ENCODE peak calls at places on chromosome 21, in nine cellular contexts. One of them, this sample, is unnamed.

GRCh38 chr21:14686466-14687276 is 140.6 kb upstream of the SAMSN1 start:
- DNase-seq in endothelial cell: no peak
- DNase-seq in heart right ventricle: no peak
- DNase-seq in GM20000: peak; percentile 20
- DNase-seq in stomach: no peak
- DNase-seq in activated naive CD8-positive, alpha-beta T cell treated with anti-CD3 and anti-CD28 coated beads, Interleukin-2, amount 50 U/mL, for 24 hours: no peak
- DNase-seq in lower lobe of right lung: no peak
- DNase-seq in sigmoid colon: no peak
- DNase-seq in brain microvascular endothelial cell: no peak
- DNase-seq in this sample: no peak

GRCh38 chr21:45146801-45147200 is 72.4 kb downstream of the ADARB1 start:
- DNase-seq in endothelial cell: no peak
- DNase-seq in heart right ventricle: no peak
- DNase-seq in GM20000: no peak
- DNase-seq in stomach: no peak
- DNase-seq in activated naive CD8-positive, alpha-beta T cell treated with anti-CD3 and anti-CD28 coated beads, Interleukin-2, amount 50 U/mL, for 24 hours: no peak
- DNase-seq in lower lobe of right lung: no peak
- DNase-seq in sigmoid colon: peak; percentile 53
- DNase-seq in brain microvascular endothelial cell: no peak
- DNase-seq in this sample: no peak

GRCh38 chr21:46078322-46078981 is 19.5 kb upstream of the COL6A2 start:
- DNase-seq in endothelial cell: no peak
- DNase-seq in heart right ventricle: peak; percentile 30
- DNase-seq in GM20000: no peak
- DNase-seq in stomach: peak; percentile 22
- DNase-seq in activated naive CD8-positive, alpha-beta T cell treated with anti-CD3 and anti-CD28 coated beads, Interleukin-2, amount 50 U/mL, for 24 hours: no peak
- DNase-seq in lower lobe of right lung: peak; percentile 39
- DNase-seq in sigmoid colon: peak; percentile 58
- DNase-seq in brain microvascular endothelial cell: no peak
- DNase-seq in this sample: no peak

GRCh38 chr21:15895142-15896106 is 165.6 kb downstream of the USP25 start:
- DNase-seq in endothelial cell: no peak
- DNase-seq in heart right ventricle: no peak
- DNase-seq in GM20000: no peak
- DNase-seq in stomach: no peak
- DNase-seq in activated naive CD8-positive, alpha-beta T cell treated with anti-CD3 and anti-CD28 coated beads, Interleukin-2, amount 50 U/mL, for 24 hours: no peak
- DNase-seq in lower lobe of right lung: no peak
- DNase-seq in sigmoid colon: no peak
- DNase-seq in brain microvascular endothelial cell: no peak
- DNase-seq in this sample: no peak

GRCh38 chr21:28207776-28208175 is 784.9 kb downstream of the LTN1 start:
- DNase-seq in endothelial cell: no peak
- DNase-seq in heart right ventricle: no peak
- DNase-seq in GM20000: no peak
- DNase-seq in stomach: no peak
- DNase-seq in activated naive CD8-positive, alpha-beta T cell treated with anti-CD3 and anti-CD28 coated beads, Interleukin-2, amount 50 U/mL, for 24 hours: no peak
- DNase-seq in lower lobe of right lung: no peak
- DNase-seq in sigmoid colon: no peak
- DNase-seq in brain microvascular endothelial cell: peak; percentile 9
- DNase-seq in this sample: no peak

GRCh38 chr21:39663066-39663465 is 50.3 kb downstream of the B3GALT5 start:
- DNase-seq in endothelial cell: no peak
- DNase-seq in heart right ventricle: no peak
- DNase-seq in GM20000: no peak
- DNase-seq in stomach: no peak
- DNase-seq in activated naive CD8-positive, alpha-beta T cell treated with anti-CD3 and anti-CD28 coated beads, Interleukin-2, amount 50 U/mL, for 24 hours: no peak
- DNase-seq in lower lobe of right lung: no peak
- DNase-seq in sigmoid colon: no peak
- DNase-seq in brain microvascular endothelial cell: no peak
- DNase-seq in this sample: no peak

GRCh38 chr21:36188081-36188681 is 31.6 kb downstream of the DOP1B start:
- DNase-seq in endothelial cell: no peak
- DNase-seq in heart right ventricle: peak; percentile 49
- DNase-seq in GM20000: no peak
- DNase-seq in stomach: peak; percentile 90
- DNase-seq in activated naive CD8-positive, alpha-beta T cell treated with anti-CD3 and anti-CD28 coated beads, Interleukin-2, amount 50 U/mL, for 24 hours: no peak
- DNase-seq in lower lobe of right lung: peak; percentile 60
- DNase-seq in sigmoid colon: no peak
- DNase-seq in brain microvascular endothelial cell: no peak
- DNase-seq in this sample: no peak

GRCh38 chr21:33948096-33948950 is 32.7 kb upstream of the ATP5PO start:
- DNase-seq in endothelial cell: peak; percentile 56
- DNase-seq in heart right ventricle: peak; percentile 50
- DNase-seq in GM20000: peak; percentile 56
- DNase-seq in stomach: peak; percentile 72
- DNase-seq in activated naive CD8-positive, alpha-beta T cell treated with anti-CD3 and anti-CD28 coated beads, Interleukin-2, amount 50 U/mL, for 24 hours: peak; percentile 79
- DNase-seq in lower lobe of right lung: peak; percentile 69
- DNase-seq in sigmoid colon: peak; percentile 86
- DNase-seq in brain microvascular endothelial cell: no peak
- DNase-seq in this sample: peak; percentile 67

GRCh38 chr21:35014302-35015044 is 34.6 kb downstream of the RUNX1 start:
- DNase-seq in endothelial cell: no peak
- DNase-seq in heart right ventricle: no peak
- DNase-seq in GM20000: no peak
- DNase-seq in stomach: no peak
- DNase-seq in activated naive CD8-positive, alpha-beta T cell treated with anti-CD3 and anti-CD28 coated beads, Interleukin-2, amount 50 U/mL, for 24 hours: no peak
- DNase-seq in lower lobe of right lung: no peak
- DNase-seq in sigmoid colon: no peak
- DNase-seq in brain microvascular endothelial cell: no peak
- DNase-seq in this sample: no peak

This sample was measured in glutamatergic neuron.